ENCODE peak calls at places on chromosomes 2 and 18, in four cellular contexts. L is NCI-H2029 treated with DMSO at 0.1 percent for 48 hours, F is AG20443, U is GDM1. X is an unnamed sample.

GRCh38 chr18:57801379-57802165 is 1.5 kb downstream of the ATP8B1 start:
- DNase-seq in L (no peak), F (peak), U (no peak), X (no peak)

GRCh38 chr2:100857915-100858314 is 38.0 kb downstream of the NPAS2 start:
- DNase-seq in L (no peak), F (peak), U (no peak), X (no peak)

GRCh38 chr18:75439356-75439755 is 11.9 kb upstream of the SMIM21 start:
- DNase-seq in L (no peak), F (no peak), U (no peak), X (no peak)

GRCh38 chr2:151716721-151717120 is 17.6 kb downstream of the NEB start:
- DNase-seq in L (no peak), F (peak), U (no peak), X (no peak)

GRCh38 chr2:106575955-106576354 is 88.8 kb downstream of the CD8B2 start:
- DNase-seq in L (no peak), F (peak), U (no peak), X (no peak)

GRCh38 chr2:61178603-61179545 is 16.9 kb downstream of the C2orf74 start:
- DNase-seq in L (no peak), F (no peak), U (no peak), X (no peak)

GRCh38 chr2:11406492-11407381 is 59.2 kb downstream of the E2F6 start:
- DNase-seq in L (no peak), F (peak), U (no peak), X (no peak)

GRCh38 chr18:9095297-9096012 is 7.0 kb upstream of the NDUFV2 start:
- DNase-seq in L (no peak), F (no peak), U (peak), X (no peak)

GRCh38 chr18:77702686-77703085 is 453.0 kb downstream of the GALR1 start:
- DNase-seq in L (no peak), F (no peak), U (no peak), X (no peak)

X was measured in CMK.